ENCODE peak calls at places on chromosomes 6 and 20, in four cellular contexts. M is heart right ventricle, U is uterus, R is IMR-90. X is an unnamed sample.

GRCh38 chr6:140571139-140571538 is 1196.7 kb upstream of the CITED2 start:
- DNase-seq in M (no peak), U (no peak), R (peak; percentile 12), X (no peak)

GRCh38 chr6:108068618-108069017 is 5.9 kb downstream of the OSTM1 start:
- DNase-seq in M (no peak), U (no peak), R (no peak), X (no peak)

GRCh38 chr6:37514377-37514776 is 14.7 kb upstream of the CCDC167 start:
- DNase-seq in M (no peak), U (no peak), R (peak; percentile 77), X (no peak)

GRCh38 chr20:57999465-58000111 is 228.9 kb downstream of the ANKRD60 start:
- DNase-seq in M (peak; percentile 38), U (no peak), R (no peak), X (no peak)

GRCh38 chr6:109237082-109237985 is 142.0 kb downstream of the CEP57L1 start:
- DNase-seq in M (no peak), U (no peak), R (no peak), X (no peak)

GRCh38 chr6:25713802-25714201 is 40.7 kb upstream of the SLC17A4 start:
- DNase-seq in M (no peak), U (no peak), R (no peak), X (no peak)

GRCh38 chr20:31560900-31561598 is 44.0 kb upstream of the ID1 start:
- DNase-seq in M (no peak), U (no peak), R (peak; percentile 98), X (no peak)

GRCh38 chr6:43378631-43379030 is 9.2 kb upstream of the ZNF318 start:
- DNase-seq in M (no peak), U (no peak), R (peak; percentile 3), X (no peak)

GRCh38 chr6:28947831-28948270 is 24.1 kb upstream of the TRIM27 start:
- DNase-seq in M (no peak), U (no peak), R (peak; percentile 59), X (no peak)

DNA sequence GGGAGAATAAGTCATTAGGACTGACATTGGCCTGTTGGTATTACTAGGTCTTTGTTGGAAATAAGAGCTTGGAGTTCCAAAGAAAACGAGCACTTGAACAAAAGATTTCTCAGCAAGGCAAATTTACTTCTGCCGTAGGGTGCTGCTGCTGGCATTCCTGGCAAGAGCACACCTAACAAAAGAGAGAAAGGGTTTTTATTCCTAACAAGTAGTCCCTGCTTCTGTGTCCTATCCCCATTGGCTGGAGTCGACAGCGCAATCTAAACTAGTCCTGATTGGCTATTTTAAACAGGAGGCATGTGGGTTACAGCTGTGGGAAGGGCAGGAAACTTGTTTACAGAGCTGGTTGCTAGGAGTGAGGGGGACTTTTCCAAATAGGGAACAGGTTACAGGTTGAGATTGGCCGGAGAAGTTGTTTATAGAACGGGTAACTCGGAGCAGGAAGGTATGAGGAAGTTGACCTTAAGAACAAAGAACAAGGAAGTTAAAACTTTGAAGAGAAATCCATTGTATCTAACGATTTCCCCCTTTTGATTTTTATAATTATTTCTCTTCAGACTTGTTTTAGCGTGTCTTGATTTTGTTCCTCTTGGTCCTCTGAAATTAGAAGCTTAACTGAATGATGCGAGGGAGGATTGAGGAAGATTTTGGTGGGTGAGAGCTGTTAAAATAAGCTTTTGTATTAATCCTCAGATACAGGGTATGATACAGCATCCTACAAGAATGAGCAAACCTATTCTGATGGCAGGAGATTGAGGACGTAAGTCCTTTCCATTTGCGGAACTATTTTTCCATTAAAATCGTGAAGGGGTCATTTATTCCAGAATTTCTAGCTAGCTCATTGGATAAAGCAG is 3.4 kb upstream of the ZNFX1 start:
- DNase-seq in M (no peak), U (no peak), R (no peak), X (no peak)
- H3K4me1 ChIP-seq in M (peaks cover 2% of the 10 kb centered on the region), U (no peaks in the 10 kb centered on the region), R (peaks cover 5% of the 10 kb centered on the region), X (peaks cover 20% of the 10 kb centered on the region)

GRCh38 chr6:98924647-98925046 is 23.1 kb downstream of the FBXL4 start:
- DNase-seq in M (peak; percentile 45), U (no peak), R (no peak), X (no peak)

GRCh38 chr6:98921038-98921437 is 26.7 kb downstream of the FBXL4 start:
- DNase-seq in M (no peak), U (no peak), R (peak; percentile 10), X (no peak)
- TF ChIP-seq CTCF in M (no peak), U (no peak), R (no peak), X (no peak)

GRCh38 chr6:33076406-33076934 is 680 bp downstream of the HLA-DPB1 start:
- DNase-seq in M (no peak), U (no peak), R (no peak), X (no peak)
- H3K4me1 ChIP-seq in M (no peaks in the 10 kb centered on the region), U (no peaks in the 10 kb centered on the region), R (no peaks in the 10 kb centered on the region), X (no peaks in the 10 kb centered on the region)

GRCh38 chr6:20873425-20874190 is 339.4 kb downstream of the CDKAL1 start:
- DNase-seq in M (no peak), U (no peak), R (no peak), X (no peak)
- TF ChIP-seq CTCF in M (peak; percentile 16), U (no peak), R (peak; percentile 19), X (no peak)

GRCh38 chr20:21161926-21162325 is 36.0 kb downstream of the KIZ start:
- DNase-seq in M (no peak), U (no peak), R (no peak), X (no peak)
- H3K4me1 ChIP-seq in M (no peaks in the 10 kb centered on the region), U (no peaks in the 10 kb centered on the region), R (peaks cover 4% of the 10 kb centered on the region), X (no peaks in the 10 kb centered on the region)

GRCh38 chr6:33297956-33298772 is 578 bp downstream of the RGL2 start:
- DNase-seq in M (peak; percentile 84), U (peak; percentile 87), R (peak; percentile 75), X (peak; percentile 81)
- TF ChIP-seq CTCF in M (peak; percentile 16), U (no peak), R (no peak), X (no peak)

GRCh38 chr6:33693186-33694158 is 18.0 kb downstream of the UQCC2 start:
- DNase-seq in M (peak; percentile 50), U (no peak), R (no peak), X (no peak)

GRCh38 chr6:33694977-33695376 is 16.5 kb downstream of the UQCC2 start:
- DNase-seq in M (no peak), U (no peak), R (no peak), X (no peak)

GRCh38 chr6:33696076-33696475 is 15.4 kb downstream of the UQCC2 start:
- DNase-seq in M (no peak), U (no peak), R (no peak), X (no peak)

GRCh38 chr6:33695451-33695855 is 16.0 kb downstream of the UQCC2 start:
- DNase-seq in M (no peak), U (no peak), R (no peak), X (no peak)

DNA sequence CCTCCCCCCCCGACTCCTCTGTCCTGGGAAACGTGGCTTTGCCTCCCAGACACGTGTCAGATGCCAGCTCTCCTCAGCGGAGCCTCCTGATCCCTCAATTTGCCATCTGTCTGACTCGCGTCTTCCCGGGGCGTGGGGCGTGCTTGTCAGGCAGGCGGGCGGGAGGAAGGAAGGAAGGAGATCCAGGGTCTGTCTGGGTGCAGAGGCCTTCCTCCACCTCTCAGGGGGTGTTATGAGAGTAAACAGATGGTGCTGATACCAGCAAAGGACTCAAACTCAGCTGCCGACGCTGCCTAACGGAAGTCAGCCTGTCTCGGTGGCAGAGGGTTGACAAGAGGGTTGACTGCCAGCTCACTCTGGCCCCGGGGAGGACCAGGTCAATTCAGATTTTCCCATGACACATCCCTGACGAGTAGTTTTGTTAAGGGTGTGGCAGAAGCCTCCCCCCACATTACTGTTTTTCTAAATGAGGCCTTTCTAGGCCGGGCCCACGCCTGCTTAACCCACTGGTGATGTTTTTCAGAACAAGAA is 17.0 kb downstream of the UQCC2 start:
- DNase-seq in M (no peak), U (peak; percentile 43), R (peak; percentile 38), X (no peak)
- H3K4me1 ChIP-seq in M (peaks cover 56% of the 10 kb centered on the region), U (peaks cover 17% of the 10 kb centered on the region), R (peaks cover 20% of the 10 kb centered on the region), X (peaks cover 14% of the 10 kb centered on the region)

DNA sequence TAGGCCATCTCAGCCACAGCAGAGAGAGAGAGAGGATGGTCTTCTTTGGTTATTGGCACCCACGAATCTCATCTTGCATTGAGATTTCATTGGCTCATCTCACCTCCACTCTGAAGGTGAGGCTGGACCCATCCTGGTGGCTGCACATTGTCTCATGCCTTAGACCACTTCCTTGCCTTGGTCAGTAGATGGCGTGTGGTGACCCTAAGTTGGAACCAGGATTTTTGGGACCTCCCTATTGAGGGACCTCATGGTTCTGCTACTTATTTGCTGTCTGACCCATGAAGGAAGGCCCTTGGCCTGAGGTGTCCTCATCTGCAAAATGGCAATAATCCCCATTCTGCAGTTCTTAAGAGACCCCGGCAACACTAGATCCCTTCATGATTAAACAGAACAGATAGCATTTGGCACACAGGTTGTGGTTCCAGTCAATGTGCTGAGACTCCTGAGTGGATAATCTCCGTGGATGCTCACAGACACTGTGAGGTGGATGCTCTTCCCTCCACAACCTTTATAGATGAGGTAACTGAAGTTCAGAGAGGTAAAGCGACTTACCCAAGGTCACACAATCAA is 21.5 kb upstream of the AAR2 start:
- DNase-seq in M (no peak), U (no peak), R (peak; percentile 33), X (no peak)
- TF ChIP-seq CTCF in M (peak; percentile 58), U (no peak), R (peak; percentile 56), X (no peak)

GRCh38 chr6:168155193-168155592 is 76.2 kb upstream of the FRMD1 start:
- DNase-seq in M (no peak), U (peak; percentile 61), R (peak; percentile 67), X (no peak)
- H3K4me1 ChIP-seq in M (no peaks in the 10 kb centered on the region), U (peaks cover 5% of the 10 kb centered on the region), R (peaks cover 8% of the 10 kb centered on the region), X (peaks cover 5% of the 10 kb centered on the region)

DNA sequence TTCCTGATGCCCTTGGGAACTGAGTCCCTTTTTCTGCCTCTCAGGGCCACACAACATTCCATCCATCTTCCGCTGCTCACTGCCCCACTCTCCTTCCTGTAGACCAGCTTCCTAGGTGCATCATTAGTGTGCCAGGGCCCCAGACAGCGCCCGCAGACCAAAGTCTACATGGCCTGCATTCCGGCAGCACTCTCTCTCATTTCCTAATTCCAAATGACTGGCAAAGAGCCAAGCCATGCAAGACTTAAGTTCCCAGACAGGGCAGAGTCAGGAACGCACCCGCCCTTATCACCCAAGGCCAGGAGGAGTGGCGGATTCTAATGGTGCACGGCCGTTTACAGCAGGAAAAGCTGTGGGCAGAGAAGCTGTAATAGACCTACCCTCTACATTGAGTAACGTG is 159.8 kb upstream of the ARID1B start:
- DNase-seq in M (no peak), U (no peak), R (no peak), X (no peak)
- TF ChIP-seq CTCF in M (no peak), U (no peak), R (no peak), X (no peak)